ENCODE peak calls at places on chromosomes 11 and 22, in seven cellular contexts. Z is SJSA1, K is testis, J is Peyer's patch, H is uterus, X is Panc1, D is iPS DF 6.9. S is an unnamed sample.

GRCh38 chr11:17760102-17761029 is 25.8 kb downstream of the KCNC1 start:
- DNase-seq in D (peak; percentile 77), J (peak; percentile 72), Z (no peak), X (peak; percentile 28), K (peak; percentile 61), H (no peak), S (no peak)

GRCh38 chr11:45817191-45817590 is 12.2 kb downstream of the SLC35C1 start:
- DNase-seq in H (no peak), J (no peak), Z (no peak), K (no peak), X (no peak), D (no peak), S (no peak)

GRCh38 chr11:120660024-120660565 is 148.5 kb downstream of the GRIK4 start:
- DNase-seq in J (no peak), D (peak; percentile 43), H (no peak), K (peak; percentile 34), Z (peak; percentile 3), X (no peak), S (no peak)

GRCh38 chr22:17699696-17700330 is 61.3 kb downstream of the BCL2L13 start:
- DNase-seq in Z (no peak), J (no peak), X (no peak), H (no peak), D (no peak), K (no peak), S (no peak)

GRCh38 chr11:68122936-68123539 is 1.9 kb upstream of the CHKA start:
- DNase-seq in Z (peak; percentile 54), J (no peak), K (no peak), H (no peak), D (no peak), X (no peak), S (no peak)

GRCh38 chr11:102553835-102554282 is 23.3 kb upstream of the MMP7 start:
- DNase-seq in K (no peak), J (no peak), D (no peak), Z (no peak), X (no peak), H (no peak), S (no peak)

GRCh38 chr22:37492428-37493344 is 6.5 kb upstream of the MFNG start:
- DNase-seq in H (no peak), Z (no peak), K (peak; percentile 68), D (no peak), X (no peak), J (peak; percentile 73), S (no peak)

GRCh38 chr22:19810381-19811141 is 44.1 kb downstream of the GNB1L start:
- DNase-seq in X (no peak), D (no peak), H (no peak), J (peak; percentile 41), Z (peak; percentile 11), K (peak; percentile 64), S (no peak)

GRCh38 chr22:37021710-37022482 is 2.4 kb downstream of the MPST start:
- DNase-seq in Z (peak; percentile 17), J (peak; percentile 84), K (peak; percentile 50), H (no peak), D (peak; percentile 58), X (peak; percentile 17), S (no peak)

GRCh38 chr11:86610559-86611341 is 61.7 kb downstream of the ME3 start:
- DNase-seq in H (no peak), Z (no peak), X (no peak), D (no peak), J (no peak), K (no peak), S (no peak)

GRCh38 chr11:108125126-108125525 is 3.8 kb downstream of the ACAT1 start:
- DNase-seq in H (no peak), Z (no peak), D (no peak), J (no peak), X (no peak), K (no peak), S (no peak)

GRCh38 chr22:23233746-23234408 is 53.6 kb downstream of the BCR start:
- DNase-seq in D (no peak), X (no peak), K (no peak), H (no peak), Z (peak; percentile 89), J (no peak), S (no peak)

GRCh38 chr22:19065298-19065859 is 56.8 kb downstream of the DGCR2 start:
- DNase-seq in K (no peak), H (no peak), X (no peak), Z (no peak), D (no peak), J (no peak), S (no peak)

GRCh38 chr11:34075178-34075820 is 23.8 kb downstream of the CAPRIN1 start:
- DNase-seq in H (no peak), K (no peak), D (no peak), Z (peak; percentile 68), J (no peak), X (no peak), S (no peak)

GRCh38 chr11:119977881-119978280 is 160.0 kb downstream of the TRIM29 start:
- DNase-seq in H (no peak), X (no peak), Z (no peak), K (no peak), D (no peak), J (no peak), S (no peak)

GRCh38 chr11:117950999-117951961 is 22.1 kb upstream of the TMPRSS13 start:
- DNase-seq in D (no peak), X (no peak), H (no peak), K (no peak), J (peak; percentile 76), Z (no peak), S (no peak)

GRCh38 chr11:78886616-78887015 is 312.0 kb upstream of the NARS2 start:
- DNase-seq in X (no peak), K (no peak), H (no peak), D (no peak), Z (no peak), J (no peak), S (no peak)

GRCh38 chr22:41353862-41354575 is 27.7 kb upstream of the TEF start:
- DNase-seq in K (no peak), X (no peak), D (no peak), Z (no peak), H (no peak), J (no peak), S (no peak)

GRCh38 chr11:15114501-15115475 is at the start of gene INSC:
- DNase-seq in D (no peak), J (no peak), K (no peak), Z (no peak), H (no peak), X (no peak), S (no peak)

GRCh38 chr11:12831471-12832202 is 157.4 kb downstream of the TEAD1 start:
- DNase-seq in J (no peak), X (no peak), H (no peak), Z (no peak), D (no peak), K (no peak), S (no peak)

GRCh38 chr11:12066799-12067508 is 43.4 kb upstream of the MICAL2 start:
- DNase-seq in X (no peak), Z (peak; percentile 32), H (peak; percentile 62), D (no peak), J (peak; percentile 54), K (no peak), S (no peak)

GRCh38 chr22:46612341-46612903 is 7.8 kb upstream of the GRAMD4 start:
- DNase-seq in D (no peak), Z (no peak), H (no peak), K (no peak), J (no peak), X (no peak), S (no peak)

GRCh38 chr11:97667057-97667456 is 1277.2 kb downstream of the JRKL start:
- DNase-seq in X (no peak), J (no peak), H (no peak), K (no peak), Z (no peak), D (no peak), S (no peak)

GRCh38 chr11:75760710-75761493 is 7.7 kb upstream of the DGAT2 start:
- DNase-seq in H (no peak), D (no peak), K (no peak), X (no peak), Z (no peak), J (no peak), S (no peak)

GRCh38 chr11:8354622-8355417 is 91.1 kb upstream of the LMO1 start:
- DNase-seq in Z (no peak), X (no peak), J (no peak), H (no peak), K (peak; percentile 24), D (no peak), S (no peak)

GRCh38 chr11:66068923-66069714 is 953 bp upstream of the PACS1 start:
- DNase-seq in X (no peak), K (peak; percentile 76), D (no peak), J (peak; percentile 68), H (no peak), Z (peak; percentile 51), S (peak; percentile 51)
- H3K4me1 ChIP-seq in X (peaks cover 27% of the 10 kb centered on the region), K (peaks cover 29% of the 10 kb centered on the region), D (no peaks in the 10 kb centered on the region), J (no peaks in the 10 kb centered on the region), H (no peaks in the 10 kb centered on the region), Z (peaks cover 39% of the 10 kb centered on the region), S (peaks cover 18% of the 10 kb centered on the region)

GRCh38 chr22:21942939-21943338 is 9.7 kb downstream of the PPM1F start:
- DNase-seq in X (no peak), D (no peak), H (peak; percentile 59), K (no peak), J (no peak), Z (no peak), S (no peak)
- H3K4me1 ChIP-seq in X (peaks cover 9% of the 10 kb centered on the region), D (no peaks in the 10 kb centered on the region), H (peaks cover 31% of the 10 kb centered on the region), K (peaks cover 9% of the 10 kb centered on the region), J (no peaks in the 10 kb centered on the region), Z (peaks cover 28% of the 10 kb centered on the region), S (peaks cover 54% of the 10 kb centered on the region)

DNA sequence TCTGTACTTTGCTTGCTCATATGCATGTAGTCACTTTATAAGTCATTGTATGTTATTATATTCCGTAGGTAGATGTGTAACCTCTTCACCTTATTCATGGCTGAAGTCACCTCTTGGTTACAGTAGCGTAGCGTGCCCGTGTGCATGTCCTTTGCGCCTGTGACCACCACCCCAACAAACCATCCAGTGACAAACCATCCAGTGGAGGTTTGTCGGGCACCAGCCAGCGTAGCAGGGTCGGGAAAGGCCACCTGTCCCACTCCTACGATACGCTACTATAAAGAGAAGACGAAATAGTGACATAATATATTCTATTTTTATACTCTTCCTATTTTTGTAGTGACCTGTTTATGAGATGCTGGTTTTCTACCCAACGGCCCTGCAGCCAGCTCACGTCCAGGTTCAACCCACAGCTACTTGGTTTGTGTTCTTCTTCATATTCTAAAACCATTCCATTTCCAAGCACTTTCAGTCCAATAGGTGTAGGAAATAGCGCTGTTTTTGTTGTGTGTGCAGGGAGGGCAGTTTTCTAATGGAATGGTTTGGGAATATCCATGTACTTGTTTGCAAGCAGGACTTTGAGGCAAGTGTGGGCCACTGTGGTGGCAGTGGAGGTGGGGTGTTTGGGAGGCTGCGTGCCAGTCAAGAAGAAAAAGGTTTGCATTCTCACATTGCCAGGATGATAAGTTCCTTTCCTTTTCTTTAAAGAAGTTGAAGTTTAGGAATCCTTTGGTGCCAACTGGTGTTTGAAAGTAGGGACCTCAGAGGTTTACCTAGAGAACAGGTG is 11.1 kb downstream of the CCND1 start:
- DNase-seq in D (no peak), Z (no peak), X (no peak), H (no peak), K (no peak), J (no peak), S (no peak)
- H3K4me1 ChIP-seq in D (no peaks in the 10 kb centered on the region), Z (peaks cover 63% of the 10 kb centered on the region), X (peaks cover 33% of the 10 kb centered on the region), H (no peaks in the 10 kb centered on the region), K (no peaks in the 10 kb centered on the region), J (no peaks in the 10 kb centered on the region), S (no peaks in the 10 kb centered on the region)

DNA sequence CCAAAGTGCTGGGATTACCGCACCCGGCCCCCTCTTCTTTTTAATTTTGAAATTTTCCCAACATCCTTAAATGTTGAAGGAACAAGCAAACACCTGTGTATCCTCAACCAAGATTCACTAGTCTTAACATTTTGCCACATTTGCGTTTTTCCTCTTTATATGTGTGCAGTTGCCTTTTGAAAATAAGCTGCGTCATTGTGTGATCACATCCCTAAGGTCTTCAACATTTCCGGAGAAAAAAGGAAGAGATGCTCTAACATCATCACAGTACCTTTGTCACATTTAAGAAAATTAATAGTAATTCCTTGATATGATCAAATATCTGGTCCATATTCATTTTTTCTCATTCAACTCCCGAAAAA is 7.5 kb downstream of the FADS2 start:
- DNase-seq in X (no peak), J (no peak), K (no peak), Z (no peak), H (no peak), D (no peak), S (no peak)
- H3K4me1 ChIP-seq in X (peaks cover 49% of the 10 kb centered on the region), J (no peaks in the 10 kb centered on the region), K (peaks cover 36% of the 10 kb centered on the region), Z (no peaks in the 10 kb centered on the region), H (peaks cover 11% of the 10 kb centered on the region), D (peaks cover 13% of the 10 kb centered on the region), S (peaks cover 59% of the 10 kb centered on the region)

S was measured in thoracic aorta.